ENCODE peak calls at places on chromosomes 3 and 15, in five cellular contexts. One of them, this sample, is unnamed.

GRCh38 chr15:64558460-64559179 is 98.2 kb downstream of the ZNF609 start:
- DNase-seq in thoracic aorta: no peak
- DNase-seq in left ventricle myocardium inferior: no peak
- DNase-seq in activated T-cell treated with anti-CD3 and anti-CD28 coated beads for 48 hours: no peak
- DNase-seq in neuronal stem cell: no peak
- DNase-seq in this sample: no peak

GRCh38 chr15:25469377-25469776 is 30.6 kb upstream of the UBE3A start:
- DNase-seq in thoracic aorta: no peak
- DNase-seq in left ventricle myocardium inferior: no peak
- DNase-seq in activated T-cell treated with anti-CD3 and anti-CD28 coated beads for 48 hours: no peak
- DNase-seq in neuronal stem cell: no peak
- DNase-seq in this sample: no peak

GRCh38 chr3:52679139-52679538 is 6.6 kb downstream of the PBRM1 start:
- DNase-seq in thoracic aorta: no peak
- DNase-seq in left ventricle myocardium inferior: no peak
- DNase-seq in activated T-cell treated with anti-CD3 and anti-CD28 coated beads for 48 hours: no peak
- DNase-seq in neuronal stem cell: no peak
- DNase-seq in this sample: no peak

GRCh38 chr15:60426870-60427528 is 29.2 kb upstream of the ANXA2 start:
- DNase-seq in thoracic aorta: no peak
- DNase-seq in left ventricle myocardium inferior: no peak
- DNase-seq in activated T-cell treated with anti-CD3 and anti-CD28 coated beads for 48 hours: no peak
- DNase-seq in neuronal stem cell: no peak
- DNase-seq in this sample: no peak

GRCh38 chr3:6416049-6416661 is 444.8 kb upstream of the GRM7 start:
- DNase-seq in thoracic aorta: no peak
- DNase-seq in left ventricle myocardium inferior: no peak
- DNase-seq in activated T-cell treated with anti-CD3 and anti-CD28 coated beads for 48 hours: no peak
- DNase-seq in neuronal stem cell: no peak
- DNase-seq in this sample: no peak

GRCh38 chr3:10312866-10313265 is 8.0 kb downstream of the SEC13 start:
- DNase-seq in thoracic aorta: no peak
- DNase-seq in left ventricle myocardium inferior: no peak
- DNase-seq in activated T-cell treated with anti-CD3 and anti-CD28 coated beads for 48 hours: no peak
- DNase-seq in neuronal stem cell: no peak
- DNase-seq in this sample: no peak

GRCh38 chr3:190326930-190327329 is 4.7 kb upstream of the CLDN1 start:
- DNase-seq in thoracic aorta: no peak
- DNase-seq in left ventricle myocardium inferior: no peak
- DNase-seq in activated T-cell treated with anti-CD3 and anti-CD28 coated beads for 48 hours: no peak
- DNase-seq in neuronal stem cell: no peak
- DNase-seq in this sample: no peak

GRCh38 chr3:59189561-59190338 is 139.9 kb upstream of the CFAP20DC start:
- DNase-seq in thoracic aorta: no peak
- DNase-seq in left ventricle myocardium inferior: no peak
- DNase-seq in activated T-cell treated with anti-CD3 and anti-CD28 coated beads for 48 hours: no peak
- DNase-seq in neuronal stem cell: no peak
- DNase-seq in this sample: no peak

GRCh38 chr3:57796261-57796660 is 40.2 kb downstream of the SLMAP start:
- DNase-seq in thoracic aorta: no peak
- DNase-seq in left ventricle myocardium inferior: no peak
- DNase-seq in activated T-cell treated with anti-CD3 and anti-CD28 coated beads for 48 hours: no peak
- DNase-seq in neuronal stem cell: no peak
- DNase-seq in this sample: no peak

GRCh38 chr3:184741259-184741556 is 29.3 kb upstream of the MAGEF1 start:
- DNase-seq in thoracic aorta: no peak
- DNase-seq in left ventricle myocardium inferior: no peak
- DNase-seq in activated T-cell treated with anti-CD3 and anti-CD28 coated beads for 48 hours: no peak
- DNase-seq in neuronal stem cell: no peak
- DNase-seq in this sample: no peak

GRCh38 chr3:34189133-34189532 is 390.7 kb downstream of the PDCD6IP start:
- DNase-seq in thoracic aorta: no peak
- DNase-seq in left ventricle myocardium inferior: no peak
- DNase-seq in activated T-cell treated with anti-CD3 and anti-CD28 coated beads for 48 hours: no peak
- DNase-seq in neuronal stem cell: no peak
- DNase-seq in this sample: no peak

GRCh38 chr3:99366663-99367429 is 271.5 kb upstream of the COL8A1 start:
- DNase-seq in thoracic aorta: no peak
- DNase-seq in left ventricle myocardium inferior: no peak
- DNase-seq in activated T-cell treated with anti-CD3 and anti-CD28 coated beads for 48 hours: no peak
- DNase-seq in neuronal stem cell: no peak
- DNase-seq in this sample: no peak

GRCh38 chr3:194369522-194370279 is at the start of gene LRRC15:
- DNase-seq in thoracic aorta: no peak
- DNase-seq in left ventricle myocardium inferior: no peak
- DNase-seq in activated T-cell treated with anti-CD3 and anti-CD28 coated beads for 48 hours: no peak
- DNase-seq in neuronal stem cell: peak; percentile 41
- DNase-seq in this sample: no peak

GRCh38 chr3:14925729-14926591 is 21.4 kb upstream of the NR2C2 start:
- DNase-seq in thoracic aorta: no peak
- DNase-seq in left ventricle myocardium inferior: no peak
- DNase-seq in activated T-cell treated with anti-CD3 and anti-CD28 coated beads for 48 hours: no peak
- DNase-seq in neuronal stem cell: peak; percentile 64
- DNase-seq in this sample: peak; percentile 28

GRCh38 chr3:49775538-49775937 is 10.8 kb downstream of the IP6K1 start:
- DNase-seq in thoracic aorta: no peak
- DNase-seq in left ventricle myocardium inferior: no peak
- DNase-seq in activated T-cell treated with anti-CD3 and anti-CD28 coated beads for 48 hours: no peak
- DNase-seq in neuronal stem cell: no peak
- DNase-seq in this sample: no peak

GRCh38 chr3:47143068-47143467 is 20.8 kb downstream of the SETD2 start:
- DNase-seq in thoracic aorta: no peak
- DNase-seq in left ventricle myocardium inferior: no peak
- DNase-seq in activated T-cell treated with anti-CD3 and anti-CD28 coated beads for 48 hours: no peak
- DNase-seq in neuronal stem cell: no peak
- DNase-seq in this sample: no peak

GRCh38 chr3:141686477-141687280 is 51.4 kb upstream of the RNF7 start:
- DNase-seq in thoracic aorta: no peak
- DNase-seq in left ventricle myocardium inferior: peak; percentile 63
- DNase-seq in activated T-cell treated with anti-CD3 and anti-CD28 coated beads for 48 hours: no peak
- DNase-seq in neuronal stem cell: no peak
- DNase-seq in this sample: peak; percentile 9

This sample was measured in COR-L47.